ENCODE peak calls at places on chromosomes 6 and 20, in five cellular contexts. V is uterus, H is A549, K is HepG2, I is tibial nerve. S is an unnamed sample.

GRCh38 chr20:15618912-15619311 is 954.3 kb downstream of the KIF16B start:
- DNase-seq in V (no peak), H (no peak), K (no peak), I (no peak), S (no peak)

GRCh38 chr6:20657274-20657800 is 123.1 kb downstream of the CDKAL1 start:
- DNase-seq in V (no peak), H (no peak), K (no peak), I (no peak), S (no peak)

GRCh38 chr6:136486357-136486756 is 63.9 kb downstream of the MAP7 start:
- DNase-seq in V (no peak), H (no peak), K (no peak), I (no peak), S (no peak)

GRCh38 chr20:37519508-37520416 is 1.3 kb upstream of the NNAT start:
- DNase-seq in V (no peak), H (no peak), K (peak), I (no peak), S (no peak)

GRCh38 chr6:36460916-36461315 is 18.1 kb downstream of the KCTD20 start:
- DNase-seq in V (no peak), H (no peak), K (no peak), I (no peak), S (no peak)

GRCh38 chr20:63846128-63846771 is 15.0 kb upstream of the ABHD16B start:
- DNase-seq in V (peak), H (no peak), K (peak), I (no peak), S (peak)

GRCh38 chr6:28393912-28394662 is 5.5 kb downstream of the ZSCAN12 start:
- DNase-seq in V (no peak), H (no peak), K (peak), I (no peak), S (no peak)

GRCh38 chr6:37222125-37222967 is 35.2 kb upstream of the TBC1D22B start:
- DNase-seq in V (peak), H (peak), K (peak), I (no peak), S (peak)

GRCh38 chr20:13772529-13772928 is 12.2 kb downstream of the ESF1 start:
- DNase-seq in V (no peak), H (no peak), K (no peak), I (no peak), S (no peak)

GRCh38 chr20:40868568-40869223 is 159.9 kb upstream of the TOP1 start:
- DNase-seq in V (peak), H (no peak), K (no peak), I (peak), S (no peak)

GRCh38 chr20:40317156-40317790 is 371.8 kb downstream of the MAFB start:
- DNase-seq in V (no peak), H (no peak), K (no peak), I (no peak), S (no peak)

GRCh38 chr6:11710221-11710836 is 68.3 kb downstream of the ADTRP start:
- DNase-seq in V (no peak), H (no peak), K (no peak), I (no peak), S (no peak)

GRCh38 chr20:57698191-57698866 is 11.5 kb downstream of the PMEPA1 start:
- DNase-seq in V (no peak), H (peak), K (peak), I (no peak), S (peak)

GRCh38 chr20:5126512-5127203 is at the start of gene CDS2:
- DNase-seq in V (peak), H (peak), K (peak), I (peak), S (peak)

GRCh38 chr20:5128886-5129285 is 2.1 kb downstream of the CDS2 start:
- DNase-seq in V (no peak), H (no peak), K (no peak), I (no peak), S (no peak)

GRCh38 chr20:5127859-5128409 is 1.1 kb downstream of the CDS2 start:
- DNase-seq in V (no peak), H (no peak), K (no peak), I (no peak), S (no peak)

GRCh38 chr20:5131502-5131901 is 4.7 kb downstream of the CDS2 start:
- DNase-seq in V (no peak), H (no peak), K (no peak), I (no peak), S (no peak)

DNA sequence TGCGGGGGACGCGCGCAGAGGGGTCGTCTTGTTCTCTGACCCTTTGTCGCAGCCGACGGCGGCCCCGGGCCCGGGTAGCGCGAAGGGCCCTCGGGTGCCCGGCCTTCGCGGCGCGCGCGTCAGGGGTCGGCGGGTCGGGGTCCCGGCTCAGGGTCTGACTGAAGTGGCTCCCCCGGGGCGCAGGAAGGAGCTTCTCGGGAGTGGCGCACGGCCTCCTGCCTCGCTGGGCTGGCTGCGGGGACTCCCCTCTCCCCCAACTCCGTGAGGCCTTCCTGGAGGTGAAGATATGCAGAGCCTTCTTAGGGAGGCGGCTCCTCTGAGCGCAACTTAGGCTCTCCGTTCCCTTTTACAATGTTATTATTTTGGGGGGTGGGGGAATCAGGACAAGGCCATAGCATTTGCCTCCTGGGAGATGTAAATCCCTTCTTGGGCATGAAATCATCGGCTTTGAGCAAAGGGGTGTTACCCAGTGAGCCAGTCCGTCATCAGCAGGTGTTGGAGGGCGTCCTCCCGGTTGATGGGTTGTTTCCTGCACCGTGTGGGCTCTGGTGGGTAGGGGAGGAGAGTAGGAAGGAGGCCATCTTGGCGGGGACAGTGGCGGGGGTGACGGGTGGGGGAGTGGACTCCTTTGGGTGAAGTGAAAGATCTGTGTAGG is 523 bp downstream of the CDS2 start:
- DNase-seq in V (peak), H (peak), K (peak), I (peak), S (peak)
- TF ChIP-seq POLR2A in V (no peak), H (no peak), K (no peak), I (no peak), S (no peak)

GRCh38 chr6:15036690-15037245 is 209.1 kb upstream of the JARID2 start:
- DNase-seq in V (peak), H (no peak), K (peak), I (no peak), S (no peak)
- TF ChIP-seq POLR2A in V (no peak), H (no peak), K (no peak), I (no peak), S (no peak)

GRCh38 chr6:105810922-105811482 is 275.1 kb upstream of the PRDM1 start:
- DNase-seq in V (no peak), H (no peak), K (no peak), I (no peak), S (no peak)
- TF ChIP-seq POLR2A in V (no peak), H (no peak), K (no peak), I (no peak), S (no peak)

GRCh38 chr20:44310664-44311639 is at the start of gene FITM2:
- DNase-seq in V (peak), H (peak), K (peak), I (peak), S (peak)
- TF ChIP-seq POLR2A in V (peak), H (peak), K (peak), I (no peak), S (peak)

GRCh38 chr20:51750037-51750769 is 18.0 kb downstream of the ATP9A start:
- DNase-seq in V (peak), H (peak), K (peak), I (peak), S (peak)

GRCh38 chr20:51747182-51747911 is 20.8 kb downstream of the ATP9A start:
- DNase-seq in V (no peak), H (peak), K (no peak), I (no peak), S (no peak)

GRCh38 chr20:51752343-51752951 is 15.7 kb downstream of the ATP9A start:
- DNase-seq in V (no peak), H (peak), K (peak), I (no peak), S (peak)

GRCh38 chr20:51750770-51751388 is 17.3 kb downstream of the ATP9A start:
- DNase-seq in V (no peak), H (no peak), K (no peak), I (no peak), S (no peak)

DNA sequence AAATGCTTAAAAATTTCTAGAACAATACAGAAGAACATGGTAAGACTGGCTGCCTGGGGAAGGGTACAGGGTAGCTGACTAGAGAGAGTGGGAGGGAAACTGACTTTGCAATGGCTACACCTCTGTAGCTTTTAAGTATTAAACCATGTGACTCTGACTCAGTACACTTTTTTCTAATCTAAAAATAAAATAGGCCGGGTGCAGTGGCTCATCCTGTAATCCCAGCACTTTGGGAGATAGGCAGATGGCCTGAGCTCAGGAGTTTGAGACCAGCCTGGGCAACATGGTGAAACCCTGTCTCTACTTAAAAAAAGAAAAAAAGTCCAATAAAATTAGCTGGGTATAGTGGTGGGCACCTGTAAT is 18.5 kb downstream of the ATP9A start:
- DNase-seq in V (no peak), H (peak), K (no peak), I (no peak), S (no peak)
- TF ChIP-seq POLR2A in V (no peak), H (no peak), K (no peak), I (no peak), S (no peak)

GRCh38 chr6:31158863-31159855 is 770 bp downstream of the TCF19 start:
- DNase-seq in V (no peak), H (no peak), K (peak), I (peak), S (peak)
- TF ChIP-seq POLR2A in V (no peak), H (no peak), K (no peak), I (no peak), S (no peak)

GRCh38 chr6:32982084-32982701 is 13.8 kb downstream of the BRD2 start:
- DNase-seq in V (no peak), H (no peak), K (no peak), I (no peak), S (no peak)

GRCh38 chr6:32984639-32985389 is 16.4 kb downstream of the BRD2 start:
- DNase-seq in V (peak), H (peak), K (peak), I (peak), S (peak)

GRCh38 chr6:32983493-32983848 is 15.1 kb downstream of the BRD2 start:
- DNase-seq in V (no peak), H (no peak), K (no peak), I (no peak), S (no peak)

GRCh38 chr6:32982702-32983492 is 14.5 kb downstream of the BRD2 start:
- DNase-seq in V (no peak), H (no peak), K (no peak), I (no peak), S (no peak)

DNA sequence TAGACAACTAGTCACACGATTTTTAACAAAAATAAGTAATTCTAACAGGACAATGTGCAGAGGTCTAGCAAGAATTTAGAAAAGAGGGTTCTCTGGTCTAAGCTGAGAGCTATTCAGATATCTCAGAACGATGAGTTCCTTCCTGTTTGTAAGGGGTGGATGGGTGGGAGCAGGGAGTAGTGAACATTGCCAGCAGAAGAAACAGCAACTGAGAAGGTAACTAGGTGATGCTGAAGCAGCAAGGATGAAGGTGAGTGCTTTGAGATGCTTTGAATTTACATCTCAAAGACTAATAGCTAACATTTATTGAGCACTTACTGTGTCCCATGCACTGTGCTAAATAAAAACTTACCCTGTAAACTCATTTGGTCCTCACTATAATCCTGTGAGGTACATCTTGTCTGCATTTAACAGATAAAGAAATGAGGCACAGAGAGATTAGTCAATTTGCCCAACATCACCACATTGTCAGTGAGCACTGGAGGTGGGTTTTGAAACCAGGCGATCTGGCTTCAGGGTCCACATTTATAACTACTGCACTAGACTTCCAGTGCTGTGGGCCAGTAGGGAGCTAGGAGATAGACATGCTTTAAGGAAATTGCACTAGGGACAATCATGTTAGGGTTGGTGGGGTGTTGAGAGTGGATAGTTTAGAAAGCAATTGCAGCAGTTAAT is 15.7 kb downstream of the BRD2 start:
- DNase-seq in V (no peak), H (no peak), K (no peak), I (no peak), S (no peak)
- TF ChIP-seq POLR2A in V (no peak), H (no peak), K (no peak), I (no peak), S (no peak)

GRCh38 chr6:34671801-34672656 is 24.5 kb downstream of the ILRUN start:
- DNase-seq in V (no peak), H (no peak), K (no peak), I (no peak), S (peak)
- TF ChIP-seq POLR2A in V (no peak), H (no peak), K (no peak), I (no peak), S (no peak)

DNA sequence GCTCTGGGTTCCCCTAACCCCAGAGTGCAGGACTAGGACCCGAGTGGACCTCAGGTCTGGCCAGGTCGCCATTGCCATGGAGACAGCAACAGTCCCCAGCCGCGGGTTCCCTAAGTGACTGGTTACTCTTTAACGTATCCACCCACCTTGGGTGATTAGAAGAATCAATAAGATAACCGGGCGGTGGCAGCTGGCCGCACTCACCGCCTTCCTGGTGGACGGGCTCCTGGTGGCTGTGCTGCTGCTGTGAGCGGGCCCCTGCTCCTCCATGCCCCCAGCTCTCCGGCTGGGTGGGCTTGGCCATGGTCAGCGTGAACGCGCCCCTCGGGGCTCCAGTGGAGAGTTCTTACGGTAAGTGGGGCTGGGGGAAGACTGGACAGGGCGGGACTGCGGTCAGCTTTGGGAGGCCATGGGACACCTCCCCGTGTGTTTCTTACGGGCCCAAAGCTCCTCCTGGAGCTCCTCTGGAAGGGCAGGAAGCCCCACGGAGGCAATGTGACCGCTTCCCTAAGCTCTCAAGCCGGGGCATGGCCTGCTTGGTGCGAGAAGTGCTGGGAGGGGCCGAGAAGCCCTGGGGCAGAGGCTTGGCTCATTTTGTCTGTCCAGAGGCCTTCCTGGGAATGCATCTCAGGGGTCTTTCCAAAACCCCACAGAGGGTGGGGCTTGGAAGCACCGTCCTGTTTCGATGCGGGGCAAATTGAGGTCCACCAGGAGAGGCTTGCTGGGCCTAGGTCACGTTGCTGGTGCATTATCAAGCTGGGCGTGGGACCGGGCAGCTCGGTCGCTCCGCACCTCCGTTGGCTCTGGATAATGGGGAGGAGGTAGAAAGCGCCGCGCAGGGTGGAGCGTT is at the start of gene HNF4A:
- DNase-seq in V (no peak), H (peak), K (peak), I (no peak), S (no peak)
- TF ChIP-seq POLR2A in V (no peak), H (peak), K (peak), I (no peak), S (no peak)

S was measured in H54.